ENCODE peak calls at places on chromosomes 4 and X, in ten cellular contexts. W is SW480; F is NCI-H1092; D is HCEC 1CT; Z is cardiac muscle cell; I is COLO829; U is GM13977; P is brain microvascular endothelial cell; S is activated CD4-positive, alpha-beta T cell treated with anti-CD3 and anti-CD28 coated beads for 48 hours; V is dermis blood vessel endothelial cell. A is an unnamed sample.

GRCh38 chr4:105210901-105211300 is 64.2 kb downstream of the TET2 start:
- DNase-seq in D (no peak), W (no peak), F (no peak), I (no peak), V (no peak), S (no peak), Z (no peak), U (no peak), P (no peak), A (no peak)

GRCh38 chr4:70927502-70928139 is 25.5 kb downstream of the MOB1B start:
- DNase-seq in U (peak), V (no peak), W (no peak), D (no peak), Z (no peak), I (no peak), S (peak), P (no peak), F (no peak), A (no peak)

GRCh38 chr4:155666701-155667537 is at the start of gene GUCY1A1:
- DNase-seq in D (no peak), S (peak), W (no peak), P (no peak), F (no peak), I (no peak), U (peak), V (peak), Z (peak), A (no peak)

GRCh38 chr4:3308691-3309090 is 15.9 kb downstream of the RGS12 start:
- DNase-seq in V (no peak), P (no peak), I (no peak), S (no peak), U (no peak), Z (no peak), D (no peak), W (no peak), F (no peak), A (no peak)

GRCh38 chrX:68354869-68355628 is 78.2 kb downstream of the OPHN1 start:
- DNase-seq in S (no peak), Z (no peak), P (no peak), V (no peak), F (no peak), U (no peak), D (peak), W (no peak), I (no peak), A (no peak)

GRCh38 chrX:74246524-74246923 is 57.5 kb upstream of the ZCCHC13 start:
- DNase-seq in U (no peak), F (no peak), I (no peak), W (peak), V (no peak), P (no peak), S (no peak), D (peak), Z (peak), A (no peak)

GRCh38 chrX:112753116-112753515 is 73.4 kb upstream of the LHFPL1 start:
- DNase-seq in W (no peak), Z (no peak), D (no peak), F (no peak), U (no peak), V (no peak), P (no peak), I (no peak), S (no peak), A (no peak)

GRCh38 chrX:110338850-110339373 is 19.7 kb upstream of the RTL9 start:
- DNase-seq in U (no peak), V (no peak), P (no peak), D (no peak), W (no peak), I (no peak), Z (no peak), S (no peak), F (no peak), A (no peak)

GRCh38 chr4:127139788-127140286 is 492.9 kb upstream of the INTU start:
- DNase-seq in Z (no peak), V (no peak), S (no peak), D (no peak), P (no peak), W (no peak), F (no peak), I (no peak), U (no peak), A (no peak)

GRCh38 chr4:94169803-94170372 is 37.8 kb upstream of the SMARCAD1 start:
- DNase-seq in P (no peak), S (no peak), F (no peak), D (no peak), I (no peak), Z (no peak), V (no peak), W (no peak), U (no peak), A (no peak)

GRCh38 chrX:96907888-96908287 is 24.2 kb downstream of the RPA4 start:
- DNase-seq in S (no peak), Z (no peak), U (no peak), I (no peak), D (no peak), P (no peak), F (no peak), W (no peak), V (no peak), A (no peak)

GRCh38 chrX:53403535-53403934 is 18.9 kb downstream of the SMC1A start:
- DNase-seq in S (no peak), P (no peak), I (no peak), F (no peak), V (no peak), U (no peak), D (no peak), Z (no peak), W (no peak), A (no peak)

GRCh38 chr4:76969493-76969892 is 19.9 kb downstream of the SEPTIN11 start:
- DNase-seq in D (no peak), I (no peak), U (no peak), W (no peak), S (no peak), Z (no peak), V (no peak), F (no peak), P (no peak), A (no peak)

GRCh38 chr4:161256716-161257115 is 907.1 kb downstream of the FSTL5 start:
- DNase-seq in W (no peak), V (peak), D (peak), I (peak), S (no peak), Z (no peak), F (no peak), U (no peak), P (no peak), A (peak)

GRCh38 chrX:110146521-110146920 is 143.6 kb downstream of the TMEM164 start:
- DNase-seq in F (no peak), P (peak), I (peak), S (peak), U (peak), W (peak), Z (peak), V (peak), D (peak), A (peak)

GRCh38 chr4:73067971-73068394 is 1.5 kb downstream of the COX18 start:
- DNase-seq in I (no peak), V (peak), Z (peak), W (no peak), D (no peak), S (peak), P (no peak), F (no peak), U (no peak), A (no peak)

GRCh38 chr4:94642561-94642866 is 115.2 kb upstream of the BMPR1B start:
- DNase-seq in I (no peak), S (no peak), V (no peak), W (peak), F (no peak), D (peak), U (no peak), Z (no peak), P (no peak), A (no peak)

GRCh38 chr4:40846556-40846955 is 96.8 kb downstream of the NSUN7 start:
- DNase-seq in S (no peak), P (no peak), F (no peak), Z (no peak), U (no peak), D (no peak), I (no peak), W (no peak), V (no peak), A (no peak)

GRCh38 chr4:39530682-39531081 is 3.4 kb upstream of the UGDH start:
- DNase-seq in W (no peak), F (no peak), D (no peak), S (no peak), Z (no peak), U (no peak), V (no peak), P (no peak), I (no peak), A (no peak)

GRCh38 chrX:19544693-19545305 is 29.5 kb upstream of the MAP3K15 start:
- DNase-seq in I (peak), P (peak), S (peak), D (peak), F (peak), V (peak), U (peak), W (peak), Z (peak), A (peak)

GRCh38 chr4:83548151-83548905 is 12.4 kb downstream of the GPAT3 start:
- DNase-seq in Z (peak), D (peak), V (peak), I (peak), F (no peak), U (peak), P (peak), W (peak), S (peak), A (peak)